ENCODE peak calls at places on chromosome 9, in five cellular contexts. One of them, this sample, is unnamed.

GRCh38 chr9:31837211-31837610 is 547.2 kb upstream of the ACO1 start:
- DNase-seq in Peyer's patch: no peak
- DNase-seq in cardiac muscle cell: no peak
- DNase-seq in WERI-Rb-1: no peak
- DNase-seq in mammary epithelial cell: no peak
- DNase-seq in this sample: no peak

GRCh38 chr9:37283730-37284235 is 138.7 kb upstream of the GRHPR start:
- DNase-seq in Peyer's patch: no peak
- DNase-seq in mammary epithelial cell: peak
- DNase-seq in cardiac muscle cell: peak
- DNase-seq in WERI-Rb-1: no peak
- DNase-seq in this sample: no peak

GRCh38 chr9:121075251-121076036 is 689 bp downstream of the CNTRL start:
- DNase-seq in mammary epithelial cell: no peak
- DNase-seq in cardiac muscle cell: no peak
- DNase-seq in WERI-Rb-1: no peak
- DNase-seq in Peyer's patch: no peak
- DNase-seq in this sample: no peak

GRCh38 chr9:99112750-99113417 is 8.0 kb downstream of the TGFBR1 start:
- DNase-seq in WERI-Rb-1: no peak
- DNase-seq in Peyer's patch: peak
- DNase-seq in mammary epithelial cell: no peak
- DNase-seq in cardiac muscle cell: no peak
- DNase-seq in this sample: no peak

GRCh38 chr9:114281421-114282103 is 41.3 kb upstream of the ORM1 start:
- DNase-seq in mammary epithelial cell: no peak
- DNase-seq in cardiac muscle cell: peak
- DNase-seq in WERI-Rb-1: peak
- DNase-seq in Peyer's patch: no peak
- DNase-seq in this sample: peak

GRCh38 chr9:82934949-82935348 is 128.0 kb downstream of the RASEF start:
- DNase-seq in Peyer's patch: no peak
- DNase-seq in WERI-Rb-1: no peak
- DNase-seq in mammary epithelial cell: peak
- DNase-seq in cardiac muscle cell: peak
- DNase-seq in this sample: no peak

GRCh38 chr9:21854594-21854993 is 52.2 kb downstream of the MTAP start:
- DNase-seq in WERI-Rb-1: no peak
- DNase-seq in cardiac muscle cell: peak
- DNase-seq in mammary epithelial cell: peak
- DNase-seq in Peyer's patch: peak
- DNase-seq in this sample: peak

GRCh38 chr9:83444110-83444509 is 94.1 kb downstream of the FRMD3 start:
- DNase-seq in mammary epithelial cell: no peak
- DNase-seq in WERI-Rb-1: no peak
- DNase-seq in cardiac muscle cell: peak
- DNase-seq in Peyer's patch: no peak
- DNase-seq in this sample: no peak

GRCh38 chr9:89670114-89670513 is 65.3 kb downstream of the GADD45G start:
- DNase-seq in WERI-Rb-1: no peak
- DNase-seq in Peyer's patch: peak
- DNase-seq in cardiac muscle cell: no peak
- DNase-seq in mammary epithelial cell: no peak
- DNase-seq in this sample: no peak

GRCh38 chr9:7388755-7389154 is 410.8 kb downstream of the DMAC1 start:
- DNase-seq in Peyer's patch: no peak
- DNase-seq in WERI-Rb-1: no peak
- DNase-seq in mammary epithelial cell: no peak
- DNase-seq in cardiac muscle cell: no peak
- DNase-seq in this sample: no peak

GRCh38 chr9:91502475-91502874 is 78.8 kb upstream of the NFIL3 start:
- DNase-seq in WERI-Rb-1: no peak
- DNase-seq in mammary epithelial cell: no peak
- DNase-seq in Peyer's patch: no peak
- DNase-seq in cardiac muscle cell: no peak
- DNase-seq in this sample: no peak

GRCh38 chr9:127049044-127049443 is 73.4 kb downstream of the ANGPTL2 start:
- DNase-seq in mammary epithelial cell: peak
- DNase-seq in WERI-Rb-1: no peak
- DNase-seq in cardiac muscle cell: peak
- DNase-seq in Peyer's patch: peak
- DNase-seq in this sample: no peak

GRCh38 chr9:90057361-90057760 is 452.5 kb downstream of the GADD45G start:
- DNase-seq in WERI-Rb-1: no peak
- DNase-seq in Peyer's patch: no peak
- DNase-seq in cardiac muscle cell: no peak
- DNase-seq in mammary epithelial cell: no peak
- DNase-seq in this sample: no peak

GRCh38 chr9:121861501-121862180 is 210.2 kb downstream of the DAB2IP start:
- DNase-seq in Peyer's patch: peak
- DNase-seq in cardiac muscle cell: peak
- DNase-seq in WERI-Rb-1: peak
- DNase-seq in mammary epithelial cell: no peak
- DNase-seq in this sample: peak

GRCh38 chr9:18368206-18368605 is 105.7 kb upstream of the ADAMTSL1 start:
- DNase-seq in cardiac muscle cell: no peak
- DNase-seq in mammary epithelial cell: no peak
- DNase-seq in WERI-Rb-1: no peak
- DNase-seq in Peyer's patch: no peak
- DNase-seq in this sample: no peak

GRCh38 chr9:128892223-128892892 is 10.4 kb downstream of the LRRC8A start:
- DNase-seq in cardiac muscle cell: peak
- DNase-seq in WERI-Rb-1: no peak
- DNase-seq in Peyer's patch: peak
- DNase-seq in mammary epithelial cell: peak
- DNase-seq in this sample: peak

GRCh38 chr9:99222416-99223280 is 566 bp downstream of the SEC61B start:
- DNase-seq in WERI-Rb-1: no peak
- DNase-seq in cardiac muscle cell: peak
- DNase-seq in Peyer's patch: no peak
- DNase-seq in mammary epithelial cell: peak
- DNase-seq in this sample: no peak

GRCh38 chr9:734831-735511 is 106.5 kb upstream of the DMRT1 start:
- DNase-seq in Peyer's patch: no peak
- DNase-seq in cardiac muscle cell: peak
- DNase-seq in mammary epithelial cell: peak
- DNase-seq in WERI-Rb-1: no peak
- DNase-seq in this sample: no peak

GRCh38 chr9:91138760-91139159 is 223.0 kb downstream of the AUH start:
- DNase-seq in mammary epithelial cell: peak
- DNase-seq in cardiac muscle cell: no peak
- DNase-seq in Peyer's patch: no peak
- DNase-seq in WERI-Rb-1: no peak
- DNase-seq in this sample: no peak

GRCh38 chr9:86282979-86283535 is 719 bp upstream of the ISCA1 start:
- DNase-seq in WERI-Rb-1: no peak
- DNase-seq in mammary epithelial cell: peak
- DNase-seq in Peyer's patch: no peak
- DNase-seq in cardiac muscle cell: peak
- DNase-seq in this sample: no peak

GRCh38 chr9:7402704-7403389 is 396.7 kb downstream of the DMAC1 start:
- DNase-seq in cardiac muscle cell: peak
- DNase-seq in WERI-Rb-1: no peak
- DNase-seq in Peyer's patch: no peak
- DNase-seq in mammary epithelial cell: peak
- DNase-seq in this sample: no peak

GRCh38 chr9:122402403-122403268 is 31.8 kb downstream of the PTGS1 start:
- DNase-seq in cardiac muscle cell: peak
- DNase-seq in mammary epithelial cell: peak
- DNase-seq in Peyer's patch: no peak
- DNase-seq in WERI-Rb-1: no peak
- DNase-seq in this sample: no peak

GRCh38 chr9:129283705-129284606 is 105.9 kb upstream of the IER5L start:
- DNase-seq in mammary epithelial cell: no peak
- DNase-seq in cardiac muscle cell: no peak
- DNase-seq in Peyer's patch: peak
- DNase-seq in WERI-Rb-1: peak
- DNase-seq in this sample: no peak

GRCh38 chr9:90827181-90827866 is 25.7 kb downstream of the SYK start:
- DNase-seq in cardiac muscle cell: no peak
- DNase-seq in mammary epithelial cell: no peak
- DNase-seq in WERI-Rb-1: no peak
- DNase-seq in Peyer's patch: peak
- DNase-seq in this sample: no peak

GRCh38 chr9:13140843-13141592 is 138.5 kb downstream of the MPDZ start:
- DNase-seq in cardiac muscle cell: peak
- DNase-seq in mammary epithelial cell: no peak
- DNase-seq in Peyer's patch: no peak
- DNase-seq in WERI-Rb-1: no peak
- DNase-seq in this sample: no peak

GRCh38 chr9:131006601-131007000 is 2.4 kb upstream of the LAMC3 start:
- DNase-seq in cardiac muscle cell: peak
- DNase-seq in mammary epithelial cell: no peak
- DNase-seq in Peyer's patch: no peak
- DNase-seq in WERI-Rb-1: no peak
- DNase-seq in this sample: no peak

GRCh38 chr9:92325269-92325990 is at the start of the genes CENPP and NOL8:
- DNase-seq in mammary epithelial cell: peak
- DNase-seq in cardiac muscle cell: peak
- DNase-seq in Peyer's patch: peak
- DNase-seq in WERI-Rb-1: peak
- DNase-seq in this sample: peak

GRCh38 chr9:126637002-126637849 is 23.5 kb downstream of the LMX1B start:
- DNase-seq in Peyer's patch: no peak
- DNase-seq in WERI-Rb-1: no peak
- DNase-seq in cardiac muscle cell: no peak
- DNase-seq in mammary epithelial cell: peak
- DNase-seq in this sample: no peak

GRCh38 chr9:93192721-93193372 is 8.9 kb downstream of the WNK2 start:
- DNase-seq in cardiac muscle cell: no peak
- DNase-seq in Peyer's patch: no peak
- DNase-seq in WERI-Rb-1: no peak
- DNase-seq in mammary epithelial cell: no peak
- DNase-seq in this sample: no peak

GRCh38 chr9:38417003-38417965 is 7.0 kb downstream of the IGFBPL1 start:
- DNase-seq in WERI-Rb-1: peak
- DNase-seq in Peyer's patch: no peak
- DNase-seq in cardiac muscle cell: no peak
- DNase-seq in mammary epithelial cell: peak
- DNase-seq in this sample: no peak

GRCh38 chr9:33263131-33263935 is 1.2 kb downstream of the BAG1 start:
- DNase-seq in cardiac muscle cell: peak
- DNase-seq in Peyer's patch: peak
- DNase-seq in WERI-Rb-1: no peak
- DNase-seq in mammary epithelial cell: peak
- DNase-seq in this sample: no peak

GRCh38 chr9:23850242-23851023 is 24.4 kb upstream of the ELAVL2 start:
- DNase-seq in mammary epithelial cell: peak
- DNase-seq in cardiac muscle cell: no peak
- DNase-seq in Peyer's patch: no peak
- DNase-seq in WERI-Rb-1: peak
- DNase-seq in this sample: no peak

GRCh38 chr9:123314617-123315016 is 41.4 kb upstream of the CRB2 start:
- DNase-seq in cardiac muscle cell: no peak
- DNase-seq in Peyer's patch: no peak
- DNase-seq in WERI-Rb-1: no peak
- DNase-seq in mammary epithelial cell: no peak
- DNase-seq in this sample: no peak

DNA sequence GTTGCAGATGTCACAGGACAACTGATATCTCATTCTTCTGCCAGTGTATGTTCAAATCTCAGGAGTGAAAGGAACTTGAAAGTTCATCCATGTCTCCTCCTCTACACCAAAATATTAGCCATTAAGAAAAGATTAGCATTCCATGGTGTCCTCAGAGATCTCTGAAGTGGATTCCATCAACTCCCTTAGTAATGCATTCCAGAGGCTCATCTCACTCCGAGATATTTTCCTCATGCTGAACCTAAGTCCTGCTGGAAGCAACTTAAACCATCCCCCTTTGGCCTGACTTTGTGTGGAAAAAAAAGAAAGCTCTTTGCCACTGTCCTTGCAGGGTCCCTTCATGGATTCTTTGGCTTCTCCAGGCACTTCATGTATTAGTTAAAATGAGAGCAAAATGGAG is 155.7 kb upstream of the ZNF462 start:
- DNase-seq in WERI-Rb-1: no peak
- DNase-seq in Peyer's patch: no peak
- DNase-seq in cardiac muscle cell: no peak
- DNase-seq in mammary epithelial cell: no peak
- DNase-seq in this sample: no peak
- H3K27ac ChIP-seq in WERI-Rb-1: no peak
- H3K27ac ChIP-seq in Peyer's patch: no peak
- H3K27ac ChIP-seq in cardiac muscle cell: no peak
- H3K27ac ChIP-seq in mammary epithelial cell: no peak
- H3K27ac ChIP-seq in this sample: no peak

DNA sequence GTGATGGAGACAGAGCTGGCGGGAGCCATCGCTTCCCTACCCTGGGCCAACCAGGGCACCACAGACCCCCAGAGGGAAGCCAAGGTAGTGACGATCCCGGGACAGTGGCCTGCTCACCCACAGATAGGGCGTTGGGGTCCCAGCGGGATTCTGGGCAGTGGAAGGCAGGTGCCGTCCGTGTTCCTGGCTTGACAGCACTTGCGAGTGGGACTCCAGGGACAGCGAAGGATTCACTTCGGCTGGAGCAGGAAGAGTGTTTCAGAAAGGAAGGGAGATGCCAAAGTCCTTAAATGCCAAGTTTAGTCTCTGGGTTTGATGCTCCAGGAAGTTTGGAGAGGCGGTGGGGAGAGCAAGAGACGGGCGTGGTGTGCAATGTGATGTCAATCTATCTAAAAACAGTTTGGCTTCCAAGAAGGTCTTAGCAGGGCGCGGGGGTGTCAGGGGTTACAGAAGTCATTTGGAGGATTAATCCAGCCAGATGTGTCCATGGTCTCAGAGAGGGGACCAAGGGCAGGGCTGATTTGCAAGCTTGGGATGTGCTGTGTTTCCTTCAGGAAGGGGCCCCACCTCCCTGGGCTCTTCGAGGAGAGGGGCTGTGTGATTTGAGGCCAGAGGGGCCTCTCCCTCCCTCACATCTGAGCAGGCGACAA is 74.9 kb downstream of the NTNG2 start:
- DNase-seq in cardiac muscle cell: no peak
- DNase-seq in mammary epithelial cell: no peak
- DNase-seq in Peyer's patch: no peak
- DNase-seq in WERI-Rb-1: no peak
- DNase-seq in this sample: no peak
- TF ChIP-seq CTCF in cardiac muscle cell: no peak
- TF ChIP-seq CTCF in mammary epithelial cell: no peak
- TF ChIP-seq CTCF in Peyer's patch: no peak
- TF ChIP-seq CTCF in WERI-Rb-1: no peak
- TF ChIP-seq CTCF in this sample: peak

GRCh38 chr9:94554078-94554438 is 825 bp upstream of the PCAT7 start:
- DNase-seq in cardiac muscle cell: no peak
- DNase-seq in Peyer's patch: no peak
- DNase-seq in WERI-Rb-1: no peak
- DNase-seq in mammary epithelial cell: no peak
- DNase-seq in this sample: no peak
- H3K4me3 ChIP-seq in cardiac muscle cell: peak
- H3K4me3 ChIP-seq in Peyer's patch: no peak
- H3K4me3 ChIP-seq in WERI-Rb-1: no peak
- H3K4me3 ChIP-seq in mammary epithelial cell: no peak
- H3K4me3 ChIP-seq in this sample: peak

DNA sequence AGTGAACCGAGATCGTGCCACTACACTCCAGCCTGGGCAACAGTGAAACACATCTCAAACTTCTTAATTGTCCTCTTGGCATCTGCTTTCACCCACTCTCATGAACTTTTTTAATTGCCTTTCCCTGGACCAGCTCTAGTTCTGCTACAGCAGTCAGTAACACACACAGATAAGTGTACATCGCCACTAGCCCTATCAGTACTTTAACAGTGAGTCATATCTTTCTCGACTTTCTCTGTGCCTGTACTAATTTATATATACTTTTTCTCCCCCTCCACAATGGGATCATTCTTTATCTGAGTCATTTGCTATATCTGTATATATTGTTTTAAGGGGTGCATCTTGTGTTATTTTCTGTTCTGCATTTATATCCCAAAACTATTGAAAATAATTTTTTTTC is 6.7 kb downstream of the CDC37L1 start:
- DNase-seq in cardiac muscle cell: peak
- DNase-seq in mammary epithelial cell: no peak
- DNase-seq in Peyer's patch: no peak
- DNase-seq in WERI-Rb-1: no peak
- DNase-seq in this sample: no peak
- H3K27ac ChIP-seq in cardiac muscle cell: no peak
- H3K27ac ChIP-seq in mammary epithelial cell: no peak
- H3K27ac ChIP-seq in Peyer's patch: no peak
- H3K27ac ChIP-seq in WERI-Rb-1: no peak
- H3K27ac ChIP-seq in this sample: no peak

This sample was measured in RWPE2.